ENCODE peak calls at places on chromosomes 16 and 17, in ten cellular contexts. E is upper lobe of left lung, X is K562, J is fibroblast of lung, L is GM12864, F is mucosa of descending colon, R is IMR-90, G is GM23248, T is neural progenitor cell, K is tibial nerve. I is an unnamed sample.

GRCh38 chr16:57720142-57720575 is 15.4 kb upstream of the KATNB1 start:
- DNase-seq in E (no peak), X (peak), J (peak), L (no peak), F (no peak), R (peak), G (peak), T (peak), K (no peak), I (no peak)

GRCh38 chr17:50661795-50662391 is 27.2 kb downstream of the ABCC3 start:
- DNase-seq in E (no peak), X (peak), J (peak), L (no peak), F (peak), R (peak), G (peak), T (no peak), K (peak), I (peak)

GRCh38 chr16:50401355-50401754 is 32.6 kb upstream of the BRD7 start:
- DNase-seq in E (no peak), X (no peak), J (no peak), L (no peak), F (no peak), R (no peak), G (no peak), T (no peak), K (no peak), I (no peak)

GRCh38 chr17:38568845-38569510 is 36.8 kb downstream of the SRCIN1 start:
- DNase-seq in E (no peak), X (no peak), J (no peak), L (no peak), F (peak), R (no peak), G (no peak), T (no peak), K (no peak), I (no peak)

GRCh38 chr16:89031715-89032659 is 55.0 kb upstream of the CBFA2T3 start:
- DNase-seq in E (no peak), X (no peak), J (no peak), L (peak), F (peak), R (no peak), G (no peak), T (no peak), K (peak), I (no peak)

GRCh38 chr17:53628011-53628410 is 194.7 kb upstream of the KIF2B start:
- DNase-seq in E (no peak), X (no peak), J (peak), L (no peak), F (no peak), R (peak), G (peak), T (no peak), K (no peak), I (no peak)

GRCh38 chr16:11627822-11628457 is 40.3 kb upstream of the SNN start:
- DNase-seq in E (no peak), X (peak), J (peak), L (no peak), F (no peak), R (peak), G (peak), T (no peak), K (no peak), I (peak)

GRCh38 chr17:77446959-77447634 is 306.3 kb downstream of the SEC14L1 start:
- DNase-seq in E (no peak), X (no peak), J (peak), L (no peak), F (no peak), R (peak), G (no peak), T (no peak), K (no peak), I (no peak)

GRCh38 chr17:47652570-47652969 is 2.9 kb downstream of the KPNB1 start:
- DNase-seq in E (no peak), X (no peak), J (peak), L (no peak), F (no peak), R (peak), G (peak), T (peak), K (no peak), I (no peak)

GRCh38 chr16:65975049-65975708 is 391.3 kb upstream of the CDH5 start:
- DNase-seq in E (no peak), X (peak), J (peak), L (no peak), F (no peak), R (peak), G (peak), T (peak), K (no peak), I (no peak)

GRCh38 chr16:77435240-77435819 is 496 bp upstream of the ADAMTS18 start:
- DNase-seq in E (no peak), X (no peak), J (no peak), L (no peak), F (no peak), R (no peak), G (no peak), T (peak), K (no peak), I (no peak)

GRCh38 chr17:72943826-72944689 is 148.4 kb downstream of the SLC39A11 start:
- DNase-seq in E (no peak), X (no peak), J (no peak), L (no peak), F (no peak), R (no peak), G (no peak), T (no peak), K (no peak), I (no peak)

GRCh38 chr17:27950995-27951394 is 57.8 kb upstream of the LYRM9 start:
- DNase-seq in E (no peak), X (no peak), J (no peak), L (no peak), F (no peak), R (no peak), G (no peak), T (no peak), K (no peak), I (no peak)

GRCh38 chr16:65414284-65414984 is 292.6 kb upstream of the CDH11 start:
- DNase-seq in E (no peak), X (no peak), J (peak), L (no peak), F (no peak), R (peak), G (peak), T (no peak), K (no peak), I (peak)

GRCh38 chr17:18219016-18219415 is 6.4 kb upstream of the LLGL1 start:
- DNase-seq in E (no peak), X (peak), J (peak), L (no peak), F (no peak), R (peak), G (peak), T (no peak), K (peak), I (no peak)

GRCh38 chr17:29089601-29090044 is 46.7 kb downstream of the PIPOX start:
- DNase-seq in E (no peak), X (no peak), J (no peak), L (no peak), F (no peak), R (no peak), G (no peak), T (no peak), K (no peak), I (no peak)

GRCh38 chr16:67967956-67968439 is 439 bp downstream of the SLC12A4 start:
- DNase-seq in E (peak), X (peak), J (peak), L (no peak), F (no peak), R (peak), G (peak), T (peak), K (no peak), I (no peak)

GRCh38 chr16:23523321-23523720 is 13.0 kb upstream of the GGA2 start:
- DNase-seq in E (no peak), X (no peak), J (no peak), L (no peak), F (no peak), R (no peak), G (no peak), T (no peak), K (no peak), I (no peak)

GRCh38 chr16:28984619-28985135 is at the start of gene LAT:
- DNase-seq in E (peak), X (no peak), J (no peak), L (no peak), F (peak), R (no peak), G (peak), T (no peak), K (no peak), I (no peak)
- H3K4me3 ChIP-seq in E (peak), X (no peak), J (no peak), L (peak), F (no peak), R (no peak), G (no peak), T (no peak), K (peak), I (no peak)

GRCh38 chr17:79740413-79740812 is 9.7 kb downstream of the ENPP7 start:
- DNase-seq in E (no peak), X (no peak), J (no peak), L (no peak), F (no peak), R (no peak), G (no peak), T (no peak), K (no peak), I (no peak)

GRCh38 chr17:79742951-79743476 is 12.3 kb downstream of the ENPP7 start:
- DNase-seq in E (no peak), X (no peak), J (no peak), L (no peak), F (no peak), R (no peak), G (no peak), T (peak), K (no peak), I (no peak)

GRCh38 chr17:79741401-79741750 is 10.6 kb downstream of the ENPP7 start:
- DNase-seq in E (no peak), X (no peak), J (no peak), L (no peak), F (no peak), R (no peak), G (no peak), T (no peak), K (no peak), I (no peak)

GRCh38 chr17:79742589-79742918 is 11.8 kb downstream of the ENPP7 start:
- DNase-seq in E (no peak), X (no peak), J (no peak), L (no peak), F (no peak), R (no peak), G (no peak), T (no peak), K (no peak), I (no peak)

DNA sequence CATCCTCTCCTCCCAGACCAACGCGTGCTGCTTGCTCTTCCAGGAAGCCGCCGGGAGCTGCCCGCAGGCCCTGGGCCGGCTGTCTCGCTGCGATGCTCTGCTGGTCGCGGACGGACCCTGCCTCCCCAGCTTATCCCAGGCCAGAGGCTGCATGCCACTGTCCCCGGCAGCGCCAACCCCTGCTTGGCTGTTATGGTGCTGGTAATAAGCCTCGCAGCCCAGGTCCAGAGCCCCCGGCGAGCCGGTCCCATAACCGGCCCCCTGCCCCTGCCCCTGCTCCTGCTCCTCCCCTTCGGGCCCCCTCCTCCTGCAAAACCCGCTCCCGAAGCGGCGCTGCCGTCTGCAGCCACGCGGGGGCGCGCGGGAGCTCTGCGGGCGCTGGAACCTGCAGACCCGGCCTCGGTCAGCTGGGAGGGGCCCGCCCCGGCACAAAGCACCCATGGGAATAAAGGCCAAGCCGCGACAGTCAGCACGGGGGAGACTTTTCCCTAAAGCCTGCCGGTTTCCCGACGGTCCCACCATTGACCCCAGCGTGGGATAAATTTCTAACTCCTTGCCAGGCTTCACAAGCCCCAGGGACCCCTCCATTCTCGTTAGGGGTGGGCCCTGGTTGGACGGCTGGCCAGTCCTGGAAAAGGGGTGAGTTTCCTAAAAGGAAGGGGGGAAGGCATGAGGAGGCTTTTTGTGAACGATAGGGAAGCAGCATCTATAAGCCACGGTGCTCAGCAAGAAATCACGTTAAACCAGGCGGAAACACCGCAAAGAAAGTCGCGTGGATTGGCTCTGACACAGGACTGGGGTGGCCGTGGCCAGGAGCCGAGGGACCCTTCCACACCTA is 11.2 kb downstream of the ENPP7 start:
- DNase-seq in E (peak), X (peak), J (peak), L (no peak), F (peak), R (peak), G (peak), T (peak), K (peak), I (no peak)
- H3K4me3 ChIP-seq in E (no peak), X (no peak), J (no peak), L (no peak), F (no peak), R (no peak), G (no peak), T (peak), K (peak), I (no peak)

GRCh38 chr17:80270104-80270503 is 9.5 kb downstream of the RNF213 start:
- DNase-seq in E (no peak), X (no peak), J (no peak), L (no peak), F (no peak), R (no peak), G (no peak), T (peak), K (no peak), I (no peak)
- H3K4me3 ChIP-seq in E (no peak), X (no peak), J (no peak), L (no peak), F (no peak), R (no peak), G (no peak), T (no peak), K (no peak), I (no peak)

DNA sequence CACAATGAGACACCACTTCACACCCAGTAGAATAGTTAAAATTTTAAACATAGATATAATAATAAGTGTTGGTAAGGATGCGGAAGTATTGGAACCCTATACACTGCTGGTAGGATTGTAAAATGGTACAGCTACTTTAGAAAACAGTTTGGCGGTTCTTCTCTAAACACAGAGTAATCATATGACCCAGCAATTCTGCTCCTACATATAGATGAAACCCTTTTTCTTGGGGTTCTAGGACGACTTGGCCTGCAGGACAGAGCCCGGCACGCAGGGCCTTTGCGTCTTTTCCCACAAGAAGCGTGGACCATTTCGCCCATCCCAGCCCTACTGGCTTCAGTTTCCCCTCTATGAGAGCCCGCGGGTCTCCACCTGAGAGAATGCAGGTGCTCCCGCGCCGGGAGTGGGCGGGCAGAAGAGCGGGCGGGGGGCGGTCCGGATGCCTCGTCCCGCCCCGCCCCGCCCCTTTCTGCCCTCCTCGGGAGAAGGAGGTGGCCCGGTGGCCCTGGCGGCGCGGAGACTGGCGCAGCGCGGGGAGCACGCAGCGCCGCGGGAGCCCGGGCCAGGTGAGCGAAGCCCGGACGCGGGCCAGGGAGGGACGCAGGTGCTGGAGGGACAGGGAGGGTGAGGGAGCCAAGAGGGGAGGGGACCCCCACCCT is at the start of gene SDR42E2:
- DNase-seq in E (peak), X (peak), J (no peak), L (no peak), F (no peak), R (no peak), G (no peak), T (peak), K (no peak), I (no peak)
- H3K4me3 ChIP-seq in E (peak), X (no peak), J (no peak), L (no peak), F (no peak), R (no peak), G (no peak), T (peak), K (peak), I (no peak)

GRCh38 chr16:69756705-69757104 is 2.0 kb upstream of the NOB1 start:
- DNase-seq in E (no peak), X (no peak), J (no peak), L (no peak), F (no peak), R (no peak), G (no peak), T (no peak), K (no peak), I (no peak)
- H3K4me3 ChIP-seq in E (no peak), X (no peak), J (no peak), L (no peak), F (no peak), R (no peak), G (no peak), T (no peak), K (no peak), I (no peak)

GRCh38 chr17:9306086-9306485 is 269.5 kb downstream of the STX8 start:
- DNase-seq in E (no peak), X (no peak), J (no peak), L (no peak), F (no peak), R (peak), G (no peak), T (no peak), K (no peak), I (no peak)
- H3K4me3 ChIP-seq in E (no peak), X (no peak), J (no peak), L (no peak), F (no peak), R (no peak), G (no peak), T (no peak), K (no peak), I (no peak)

DNA sequence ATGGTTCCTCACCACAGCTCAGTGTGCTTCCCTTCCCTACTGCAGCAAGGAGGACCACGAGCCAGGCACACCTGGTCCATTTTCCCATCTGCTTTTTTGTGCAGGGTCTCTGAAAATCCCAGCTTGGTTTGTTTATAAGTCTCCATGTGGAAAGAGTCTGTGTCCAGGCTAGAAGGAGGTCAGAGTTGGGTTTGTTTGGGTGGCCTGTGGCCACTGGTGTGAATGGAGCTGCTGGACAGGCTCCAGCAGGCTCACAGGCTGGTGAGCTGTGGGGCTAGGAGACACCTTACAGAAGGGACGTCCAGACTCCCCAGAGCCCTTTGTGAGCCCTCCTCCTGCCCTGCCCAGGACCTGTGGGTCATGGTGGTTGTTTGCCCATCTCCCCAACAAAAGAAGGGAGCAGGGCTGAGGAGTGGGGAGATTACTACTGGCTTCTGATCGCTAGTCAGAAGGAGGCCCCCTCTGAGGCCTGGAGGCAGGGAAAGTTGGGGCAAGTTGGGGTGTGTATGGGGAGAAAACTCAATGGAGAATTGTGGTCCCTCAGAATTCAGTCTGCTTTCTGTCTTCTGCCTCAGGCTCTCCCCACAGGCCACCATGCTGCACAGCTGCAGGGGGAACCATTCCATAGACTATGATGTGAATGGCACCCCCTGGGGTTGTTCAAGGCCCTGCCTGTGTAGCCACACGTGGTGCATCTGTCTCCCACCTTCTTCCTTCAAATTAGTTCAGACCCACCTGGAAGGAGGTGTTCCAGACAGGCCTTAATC is 4.1 kb downstream of the RARA start:
- DNase-seq in E (no peak), X (no peak), J (no peak), L (no peak), F (no peak), R (no peak), G (no peak), T (no peak), K (no peak), I (no peak)
- H3K4me3 ChIP-seq in E (no peak), X (no peak), J (no peak), L (no peak), F (no peak), R (no peak), G (no peak), T (no peak), K (no peak), I (no peak)

GRCh38 chr16:29011112-29011511 is 26.3 kb downstream of the LAT start:
- DNase-seq in E (no peak), X (peak), J (no peak), L (no peak), F (no peak), R (no peak), G (no peak), T (peak), K (no peak), I (no peak)
- H3K4me3 ChIP-seq in E (no peak), X (no peak), J (no peak), L (no peak), F (no peak), R (no peak), G (no peak), T (no peak), K (no peak), I (no peak)

I was measured in BJ.